ENCODE peak calls at places on chromosomes 4 and X, in five cellular contexts. Z, E, L, T and N are unnamed samples.

GRCh38 chr4:15653864-15654391 is 1.2 kb downstream of the FBXL5 start:
- DNase-seq in Z (peak; percentile 83), T (peak; percentile 60), L (no peak), E (no peak), N (no peak)

GRCh38 chr4:41050116-41050515 is 164.2 kb downstream of the APBB2 start:
- DNase-seq in E (no peak), T (no peak), L (no peak), Z (peak; percentile 70), N (no peak)

GRCh38 chrX:154365997-154366665 is 8.3 kb downstream of the FLNA start:
- DNase-seq in L (no peak), Z (no peak), E (no peak), T (no peak), N (no peak)

GRCh38 chr4:148998719-148999118 is 556.5 kb upstream of the NR3C2 start:
- DNase-seq in T (peak; percentile 10), Z (peak; percentile 2), E (no peak), L (no peak), N (no peak)

GRCh38 chr4:173466101-173466500 is 63.9 kb downstream of the HAND2 start:
- DNase-seq in T (no peak), L (no peak), Z (no peak), E (no peak), N (no peak)

GRCh38 chr4:82851902-82852750 is 38.8 kb downstream of the SEC31A start:
- DNase-seq in T (no peak), Z (peak; percentile 60), E (peak; percentile 31), L (peak; percentile 25), N (no peak)

GRCh38 chr4:99383381-99383780 is 30.8 kb upstream of the ADH1C start:
- DNase-seq in T (no peak), Z (no peak), L (no peak), E (no peak), N (no peak)

GRCh38 chr4:11590132-11590531 is 161.4 kb upstream of the HS3ST1 start:
- DNase-seq in T (no peak), E (no peak), L (no peak), Z (no peak), N (no peak)

GRCh38 chr4:150007512-150007911 is 70.7 kb upstream of the DCLK2 start:
- DNase-seq in T (peak; percentile 87), E (no peak), Z (no peak), L (no peak), N (no peak)

GRCh38 chr4:143286733-143287570 is 49.7 kb upstream of the GAB1 start:
- DNase-seq in T (peak; percentile 63), E (no peak), Z (peak; percentile 51), L (no peak), N (no peak)

GRCh38 chr4:4416981-4417380 is 30.1 kb downstream of the NSG1 start:
- DNase-seq in L (no peak), E (no peak), Z (no peak), T (no peak), N (no peak)

GRCh38 chr4:140826701-140827027 is 70.5 kb upstream of the TBC1D9 start:
- DNase-seq in E (no peak), T (no peak), L (no peak), Z (no peak), N (no peak)

GRCh38 chr4:183332447-183332846 is 10.2 kb upstream of the CLDN24 start:
- DNase-seq in T (no peak), Z (no peak), E (no peak), L (no peak), N (no peak)

GRCh38 chrX:38768079-38768478 is 33.2 kb upstream of the MID1IP1 start:
- DNase-seq in L (peak; percentile 18), T (no peak), E (peak; percentile 17), Z (peak; percentile 48), N (no peak)

GRCh38 chr4:80710748-80711451 is 319.6 kb upstream of the BMP3 start:
- DNase-seq in T (no peak), E (no peak), Z (no peak), L (no peak), N (no peak)

GRCh38 chr4:71828450-71828849 is 44.6 kb upstream of the GC start:
- DNase-seq in T (no peak), Z (no peak), L (no peak), E (no peak), N (no peak)

GRCh38 chr4:4425696-4426095 is 38.8 kb downstream of the NSG1 start:
- DNase-seq in L (no peak), T (no peak), E (no peak), Z (no peak), N (no peak)

GRCh38 chr4:65559270-65559669 is 111.0 kb downstream of the EPHA5 start:
- DNase-seq in L (no peak), E (no peak), Z (no peak), T (no peak), N (no peak)

GRCh38 chr4:30722092-30722915 is 2.1 kb downstream of the PCDH7 start:
- DNase-seq in Z (no peak), L (no peak), T (no peak), E (no peak), N (no peak)

GRCh38 chr4:6542951-6543350 is 32.0 kb upstream of the MAN2B2 start:
- DNase-seq in T (no peak), Z (no peak), E (no peak), L (no peak), N (no peak)

GRCh38 chr4:71382569-71383560 is 44.0 kb downstream of the SLC4A4 start:
- DNase-seq in L (no peak), Z (no peak), E (no peak), T (no peak), N (no peak)

GRCh38 chr4:108116423-108117168 is 52.1 kb downstream of the LEF1 start:
- DNase-seq in T (no peak), Z (no peak), L (peak; percentile 47), E (no peak), N (no peak)

GRCh38 chrX:11532291-11533075 is 133.2 kb downstream of the ARHGAP6 start:
- DNase-seq in L (no peak), E (no peak), Z (no peak), T (no peak), N (no peak)

GRCh38 chrX:103716967-103717366 is 6.3 kb downstream of the TMEM31 start:
- DNase-seq in L (no peak), T (no peak), Z (peak; percentile 95), E (no peak), N (no peak)

GRCh38 chr4:3483471-3483921 is 20.4 kb downstream of the DOK7 start:
- DNase-seq in L (no peak), Z (no peak), E (no peak), T (no peak), N (peak; percentile 80)

GRCh38 chrX:151984328-151984727 is 9.9 kb upstream of the GABRE start:
- DNase-seq in T (peak; percentile 84), L (no peak), Z (peak; percentile 87), E (no peak), N (no peak)